ENCODE peak calls at places on chromosomes 4 and X, in four cellular contexts. I is lower lobe of right lung; R is activated CD8-positive, alpha-beta T cell treated with anti-CD3 and anti-CD28 coated beads for 36 hours; J is dermis blood vessel endothelial cell. B is an unnamed sample.

GRCh38 chrX:72495041-72495440 is 77.6 kb downstream of the HDAC8 start:
- DNase-seq in R (no peak), I (no peak), J (no peak), B (no peak)

GRCh38 chr4:54096563-54096962 is 3.4 kb upstream of the GSX2 start:
- DNase-seq in I (no peak), R (no peak), J (no peak), B (no peak)

GRCh38 chr4:36099509-36099908 is 144.8 kb downstream of the ARAP2 start:
- DNase-seq in R (no peak), J (no peak), I (no peak), B (no peak)

GRCh38 chr4:165151734-165152133 is 39.1 kb upstream of the TMEM192 start:
- DNase-seq in J (no peak), R (no peak), I (no peak), B (no peak)

GRCh38 chr4:80058740-80059139 is 14.3 kb downstream of the ANTXR2 start:
- DNase-seq in J (no peak), R (peak), I (no peak), B (no peak)

GRCh38 chrX:71935542-71935941 is 24.9 kb downstream of the NHSL2 start:
- DNase-seq in J (no peak), R (no peak), I (no peak), B (no peak)

GRCh38 chr4:20347526-20347925 is 95.8 kb downstream of the SLIT2 start:
- DNase-seq in I (no peak), J (no peak), R (no peak), B (no peak)

GRCh38 chr4:57146444-57146843 is 36.3 kb upstream of the IGFBP7 start:
- DNase-seq in I (no peak), J (no peak), R (no peak), B (no peak)

GRCh38 chr4:139978692-139979091 is 175.3 kb downstream of the MAML3 start:
- DNase-seq in J (no peak), I (no peak), R (peak), B (peak)

GRCh38 chr4:88382621-88383020 is 4.0 kb downstream of the HERC6 start:
- DNase-seq in R (peak), I (no peak), J (no peak), B (no peak)

GRCh38 chrX:103157511-103158316 is 57.2 kb upstream of the BEX4 start:
- DNase-seq in R (peak), I (no peak), J (peak), B (no peak)

GRCh38 chr4:112857461-112857860 is 192.0 kb upstream of the ANK2 start:
- DNase-seq in R (no peak), I (no peak), J (peak), B (no peak)

GRCh38 chr4:10117424-10118354 is 1.1 kb upstream of the WDR1 start:
- DNase-seq in I (no peak), R (peak), J (peak), B (no peak)

GRCh38 chrX:51876441-51876840 is 17.0 kb upstream of the MAGED1 start:
- DNase-seq in I (no peak), J (no peak), R (no peak), B (no peak)

GRCh38 chrX:47272013-47272408 is 39.2 kb downstream of the USP11 start:
- DNase-seq in R (no peak), I (no peak), J (no peak), B (no peak)

GRCh38 chrX:66163849-66164401 is at the start of gene HEPH:
- DNase-seq in R (no peak), J (no peak), I (no peak), B (no peak)

B was measured in spleen.